ENCODE peak calls at places on chromosomes 6 and 20, in six cellular contexts. Q, S, G, H, P and Y are unnamed samples.

GRCh38 chr6:41624621-41625365 is 13.5 kb upstream of the MDFI start:
- DNase-seq in S (no peak), H (no peak), Q (no peak), P (no peak), G (no peak), Y (peak)

GRCh38 chr6:160863782-160864181 is 127.8 kb upstream of the MAP3K4 start:
- DNase-seq in H (no peak), P (no peak), Q (no peak), S (no peak), G (no peak), Y (no peak)

GRCh38 chr6:165439928-165440554 is 130.6 kb upstream of the C6orf118 start:
- DNase-seq in G (no peak), H (peak), S (no peak), P (no peak), Q (no peak), Y (no peak)

GRCh38 chr6:148342146-148343027 is at the start of gene SASH1:
- DNase-seq in Q (peak), S (no peak), G (no peak), P (peak), H (peak), Y (no peak)

GRCh38 chr6:112153926-112154621 is 66.7 kb downstream of the FAM229B start:
- DNase-seq in S (no peak), P (no peak), G (no peak), Q (no peak), H (no peak), Y (no peak)

GRCh38 chr6:33192671-33193602 is 670 bp upstream of the COL11A2 start:
- DNase-seq in G (peak), H (no peak), S (no peak), Q (no peak), P (peak), Y (no peak)

GRCh38 chr6:11197175-11197535 is 35.3 kb downstream of the NEDD9 start:
- DNase-seq in S (peak), G (no peak), Q (no peak), P (no peak), H (no peak), Y (no peak)

GRCh38 chr6:15763364-15763763 is 100.5 kb upstream of the DTNBP1 start:
- DNase-seq in P (no peak), H (no peak), Q (no peak), S (no peak), G (no peak), Y (no peak)

GRCh38 chr6:158644227-158645063 is at the start of gene DYNLT1:
- DNase-seq in G (peak), S (peak), Q (peak), P (peak), H (peak), Y (peak)

GRCh38 chr6:109580519-109580918 is 97.5 kb upstream of the ZBTB24 start:
- DNase-seq in P (no peak), Q (no peak), H (no peak), S (no peak), G (no peak), Y (no peak)

GRCh38 chr6:94071835-94072234 is 652.5 kb upstream of the EPHA7 start:
- DNase-seq in P (no peak), H (no peak), S (no peak), G (no peak), Q (no peak), Y (no peak)
- TF ChIP-seq CTCF in P (no peak), H (no peak), S (no peak), G (no peak), Q (no peak), Y (no peak)

DNA sequence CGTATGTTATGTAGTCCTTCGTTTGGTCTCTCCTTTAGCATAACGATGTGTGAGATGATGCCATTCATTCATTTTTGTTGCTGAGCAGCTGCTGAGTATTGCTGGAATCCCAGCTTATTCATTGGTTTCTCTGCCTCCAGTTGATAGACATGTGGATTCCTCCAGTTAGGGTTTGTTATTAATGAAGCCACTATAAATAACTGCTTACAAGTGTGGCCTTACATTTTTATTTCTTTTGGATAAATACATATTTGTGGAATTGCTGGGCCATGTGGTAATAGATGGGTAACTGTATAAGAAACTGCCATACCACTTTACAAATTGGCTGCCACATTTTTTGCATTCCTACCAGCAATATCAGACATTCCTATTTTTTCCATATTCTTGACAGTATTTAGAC is 2.6 kb upstream of the HLA-B start:
- DNase-seq in H (no peak), Q (no peak), S (no peak), G (no peak), P (no peak), Y (no peak)
- TF ChIP-seq CTCF in H (no peak), Q (no peak), S (no peak), G (no peak), P (no peak), Y (no peak)

DNA sequence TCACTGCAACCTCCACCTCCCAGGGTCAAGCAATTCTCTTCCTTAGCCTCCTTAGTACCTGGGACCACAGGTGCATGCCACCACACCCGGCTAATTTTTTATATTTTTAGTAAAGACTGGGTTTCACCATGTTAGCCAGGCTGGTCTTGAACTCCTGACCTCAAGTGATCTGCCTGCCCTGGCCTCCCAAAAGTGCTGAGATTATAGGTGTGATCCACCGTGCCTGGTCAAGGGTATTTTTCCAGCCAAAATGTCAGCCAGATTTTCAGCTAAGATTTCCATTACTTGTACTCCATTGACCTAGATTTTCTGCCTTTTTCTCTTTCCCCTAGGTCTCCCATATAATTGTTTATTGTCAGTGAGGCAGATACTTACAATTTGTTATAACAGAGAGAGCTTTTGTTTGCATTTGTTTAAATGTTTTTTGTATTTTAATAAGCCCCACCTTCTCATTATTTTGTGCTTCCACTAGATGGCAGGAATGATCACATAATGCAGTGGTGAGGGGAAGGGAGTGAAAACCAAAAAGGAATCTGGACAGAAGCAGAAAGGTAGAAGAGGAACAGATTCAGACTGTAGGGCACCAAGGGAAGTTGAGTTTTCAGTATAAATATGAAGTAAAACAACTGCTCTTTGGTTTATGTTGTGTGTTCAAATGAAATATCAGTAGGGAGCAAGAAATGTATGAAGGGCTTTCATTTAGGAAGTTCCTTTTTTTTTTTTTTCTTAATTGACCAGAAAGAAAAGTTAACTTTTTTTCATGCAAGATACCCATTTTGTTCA is 29.7 kb downstream of the RPF2 start:
- DNase-seq in H (peak), Q (no peak), G (no peak), P (peak), S (no peak), Y (peak)
- TF ChIP-seq CTCF in H (peak), Q (peak), G (peak), P (peak), S (peak), Y (peak)

GRCh38 chr6:117840541-117840983 is 66.5 kb upstream of the SLC35F1 start:
- DNase-seq in H (peak), S (no peak), G (no peak), Q (no peak), P (peak), Y (no peak)
- TF ChIP-seq CTCF in H (peak), S (peak), G (no peak), Q (no peak), P (no peak), Y (peak)

DNA sequence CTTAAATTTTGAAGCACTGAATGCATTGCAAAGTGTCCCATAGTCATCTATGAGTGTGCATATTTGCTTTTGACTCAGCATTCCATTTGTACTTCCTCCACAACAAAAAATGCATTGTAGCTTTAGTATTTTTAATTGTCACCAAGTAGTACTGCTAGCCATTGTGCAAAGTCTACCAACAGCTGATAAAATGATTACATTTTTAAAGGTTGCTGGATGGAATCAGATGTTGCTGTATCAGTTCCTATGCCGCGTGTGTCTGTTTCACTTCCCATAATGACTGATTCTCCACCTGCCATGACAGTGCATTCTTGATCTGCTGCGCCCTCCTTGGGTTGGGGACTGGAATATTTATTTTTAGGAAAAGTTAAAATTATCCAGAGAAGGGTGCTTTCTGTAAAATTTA is 41.2 kb downstream of the SLX4IP start:
- DNase-seq in G (no peak), Q (peak), P (no peak), H (peak), S (no peak), Y (no peak)
- TF ChIP-seq CTCF in G (no peak), Q (no peak), P (no peak), H (peak), S (no peak), Y (no peak)

DNA sequence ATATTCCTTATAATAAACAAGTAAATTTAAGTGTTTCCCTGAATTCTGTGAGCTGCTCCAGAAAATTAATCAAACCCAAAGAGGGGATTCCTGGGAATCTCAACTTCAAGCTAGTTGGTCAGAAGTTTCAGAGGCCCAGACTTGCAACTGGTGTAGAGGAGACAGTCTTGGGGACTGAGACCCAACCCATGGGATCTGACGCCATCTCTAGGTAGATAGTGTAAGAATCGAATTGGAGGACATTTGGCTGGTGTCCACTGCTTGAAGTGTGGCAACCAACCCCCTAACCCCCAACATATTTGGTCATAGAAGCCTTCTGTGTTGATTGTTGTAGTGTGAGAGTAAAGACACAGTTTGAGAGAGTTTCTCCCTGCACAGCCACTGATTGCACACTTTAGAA is 103.5 kb upstream of the CARMIL1 start:
- DNase-seq in G (no peak), S (no peak), P (peak), Q (no peak), H (no peak), Y (no peak)
- TF ChIP-seq CTCF in G (no peak), S (no peak), P (no peak), Q (no peak), H (no peak), Y (peak)

GRCh38 chr20:17684077-17684888 is 2.2 kb upstream of the RRBP1 start:
- DNase-seq in S (no peak), P (no peak), H (no peak), G (no peak), Q (no peak), Y (no peak)

GRCh38 chr20:17682103-17682888 is at the start of gene RRBP1:
- DNase-seq in Q (peak), G (peak), P (peak), S (peak), H (peak), Y (peak)

GRCh38 chr20:17683218-17684076 is 1.4 kb upstream of the RRBP1 start:
- DNase-seq in G (no peak), H (no peak), Q (no peak), S (no peak), P (no peak), Y (no peak)

GRCh38 chr20:17681741-17682102 is 320 bp downstream of the RRBP1 start:
- DNase-seq in P (no peak), S (no peak), G (no peak), Q (no peak), H (no peak), Y (no peak)

GRCh38 chr20:17682889-17683198 is 802 bp upstream of the RRBP1 start:
- DNase-seq in G (no peak), P (no peak), S (no peak), Q (no peak), H (no peak), Y (no peak)
- TF ChIP-seq CTCF in G (peak), P (no peak), S (no peak), Q (no peak), H (no peak), Y (no peak)